ENCODE peak calls at places on chromosome 6, in six cellular contexts. R is sigmoid colon; L is uterus; V is ovary; U is CD8-positive, alpha-beta memory T cell; T is OCI-LY7. Q is an unnamed sample. For H3K9me3 and H3K4me1, the result is how much of the 10 kb centered on the place peaks cover.

GRCh38 chr6:45677381-45677992 is 299.8 kb upstream of the SUPT3H start:
- DNase-seq in U (no peak), T (peak), R (no peak), V (no peak), L (no peak), Q (no peak)

GRCh38 chr6:146153040-146153758 is 124.3 kb downstream of the GRM1 start:
- DNase-seq in L (no peak), V (no peak), T (no peak), R (no peak), U (no peak), Q (no peak)

GRCh38 chr6:156107514-156108150 is 652.0 kb upstream of the NOX3 start:
- DNase-seq in T (no peak), V (no peak), R (no peak), U (no peak), L (no peak), Q (no peak)

GRCh38 chr6:46011241-46012085 is 4.2 kb downstream of the CLIC5 start:
- DNase-seq in V (no peak), T (no peak), U (peak), L (no peak), R (no peak), Q (no peak)

GRCh38 chr6:131258010-131258652 is 122.9 kb downstream of the AKAP7 start:
- DNase-seq in T (no peak), V (no peak), R (no peak), L (no peak), U (no peak), Q (no peak)

GRCh38 chr6:88166901-88167624 is 916 bp upstream of the CNR1 start:
- DNase-seq in T (peak), V (no peak), L (no peak), U (no peak), R (peak), Q (no peak)

GRCh38 chr6:66849843-66850242 is 1142.8 kb upstream of the EYS start:
- DNase-seq in L (no peak), U (no peak), R (no peak), V (no peak), T (no peak), Q (no peak)

GRCh38 chr6:34664270-34664971 is 32.1 kb downstream of the ILRUN start:
- DNase-seq in L (no peak), U (no peak), V (no peak), R (no peak), T (no peak), Q (no peak)

GRCh38 chr6:75101896-75102680 is 103.8 kb downstream of the COL12A1 start:
- DNase-seq in V (no peak), U (no peak), L (no peak), T (no peak), R (no peak), Q (no peak)

GRCh38 chr6:157763129-157763893 is 59.7 kb upstream of the SNX9 start:
- DNase-seq in R (peak), L (peak), U (no peak), T (no peak), V (peak), Q (no peak)

GRCh38 chr6:26351544-26351953 is 13.4 kb upstream of the BTN3A2 start:
- DNase-seq in T (no peak), U (no peak), R (no peak), L (no peak), V (no peak), Q (no peak)

GRCh38 chr6:106830930-106831329 is 143.6 kb downstream of the CD24 start:
- DNase-seq in L (no peak), R (no peak), V (no peak), T (no peak), U (no peak), Q (no peak)

GRCh38 chr6:97626586-97627441 is 343.8 kb upstream of the MMS22L start:
- DNase-seq in L (no peak), T (peak), R (no peak), U (no peak), V (no peak), Q (no peak)

GRCh38 chr6:25369450-25370086 is 90.4 kb downstream of the CARMIL1 start:
- DNase-seq in U (no peak), L (no peak), T (peak), R (no peak), V (no peak), Q (peak)

GRCh38 chr6:168968228-168968627 is 285.4 kb downstream of the THBS2 start:
- DNase-seq in R (peak), V (peak), U (peak), T (peak), L (peak), Q (peak)

GRCh38 chr6:117907600-117908245 is 659 bp downstream of the SLC35F1 start:
- DNase-seq in T (no peak), L (no peak), U (no peak), R (no peak), V (no peak), Q (no peak)

DNA sequence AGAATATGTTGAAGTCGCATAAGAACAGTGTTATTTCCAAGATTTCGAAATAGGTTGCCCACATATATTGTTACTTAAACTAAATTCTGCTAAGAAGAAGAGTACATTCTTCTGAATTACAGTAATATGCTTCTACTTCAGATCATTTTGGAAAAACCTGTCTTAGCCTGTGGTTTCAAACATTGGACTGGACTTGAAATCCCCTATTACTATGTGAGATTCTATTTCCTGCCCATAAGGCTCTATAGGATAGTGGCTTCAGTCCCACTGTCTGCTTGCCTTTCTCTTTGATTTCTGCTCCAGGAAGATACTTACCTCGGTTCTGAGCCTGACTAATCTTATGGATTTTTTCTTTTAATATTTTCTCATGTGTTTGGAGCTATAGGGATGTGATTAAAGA is 137.1 kb downstream of the B3GAT2 start:
- DNase-seq in L (no peak), T (no peak), V (no peak), U (no peak), R (no peak), Q (no peak)
- H3K9me3 ChIP-seq in L (under half), T (under half), V (under half), U (under half), R (under half), Q (under half)

GRCh38 chr6:123625697-123626096 is 11.1 kb downstream of the TRDN start:
- DNase-seq in V (no peak), R (no peak), L (no peak), U (no peak), T (no peak), Q (no peak)
- H3K4me3 ChIP-seq in V (no peak), R (no peak), L (no peak), U (no peak), T (no peak), Q (no peak)

GRCh38 chr6:14412026-14412425 is 294.5 kb downstream of the CD83 start:
- DNase-seq in V (no peak), U (no peak), L (no peak), T (no peak), R (no peak), Q (no peak)
- H3K4me1 ChIP-seq in V (under half), U (under half), L (under half), T (under half), R (under half), Q (under half)

GRCh38 chr6:21883929-21884328 is 290.4 kb downstream of the SOX4 start:
- DNase-seq in R (no peak), T (no peak), L (no peak), U (no peak), V (no peak), Q (no peak)
- H3K9me3 ChIP-seq in R (under half), T (under half), L (under half), U (under half), V (under half), Q (under half)

GRCh38 chr6:12483712-12484111 is 193.6 kb downstream of the EDN1 start:
- DNase-seq in R (no peak), V (no peak), L (no peak), T (peak), U (no peak), Q (no peak)
- H3K4me3 ChIP-seq in R (no peak), V (no peak), L (no peak), T (no peak), U (no peak), Q (no peak)

DNA sequence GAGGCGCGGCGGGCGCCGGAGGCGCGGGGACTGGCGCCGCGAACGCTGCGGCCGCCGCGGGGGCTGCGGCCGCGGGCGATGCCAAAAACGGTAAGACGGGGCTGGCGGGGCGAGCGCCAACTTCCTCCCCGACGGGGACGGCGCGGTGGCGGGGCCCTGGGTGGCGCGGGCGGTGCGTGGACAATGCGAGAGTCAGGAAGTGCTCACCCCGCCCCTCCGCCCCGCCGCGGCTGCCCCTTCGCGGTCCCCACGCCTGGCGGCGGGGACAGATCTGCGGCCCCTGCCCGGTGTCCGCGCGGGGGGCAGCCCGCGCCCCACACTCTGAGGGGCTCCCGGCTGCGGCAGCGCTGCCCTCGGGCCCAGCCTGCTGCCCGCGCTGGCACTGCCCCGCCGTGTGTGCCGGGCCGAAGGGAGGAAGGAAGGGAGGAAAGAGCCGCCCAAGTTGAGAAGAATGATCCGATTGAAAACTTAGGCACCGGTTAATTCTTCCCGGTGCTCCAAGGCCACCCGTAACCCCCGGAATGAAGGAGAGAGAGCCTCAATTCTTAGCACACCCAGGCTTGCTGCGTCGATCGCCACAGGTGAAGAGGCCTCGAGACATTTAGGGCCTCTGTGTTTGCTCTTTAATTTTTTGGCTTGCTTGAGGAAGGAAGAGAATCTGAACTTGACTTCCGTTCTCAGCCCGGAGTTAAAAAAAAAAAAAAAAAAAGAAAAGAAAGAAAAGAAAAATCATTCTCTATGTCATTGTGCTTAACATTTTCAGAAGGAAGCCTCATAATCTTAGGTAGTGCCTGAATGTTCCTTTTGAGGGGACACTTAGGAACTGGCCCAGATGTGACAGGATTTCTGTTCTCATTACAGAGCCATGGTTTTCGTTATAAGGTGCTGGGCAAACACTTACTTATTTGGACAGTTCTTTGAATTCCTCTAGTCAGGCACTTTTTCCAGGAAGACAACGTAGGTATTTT is 982 bp downstream of the HECA start:
- DNase-seq in L (peak), V (peak), R (peak), T (peak), U (peak), Q (peak)
- H3K4me1 ChIP-seq in L (under half), V (under half), R (under half), T (under half), U (half or more), Q (under half)

GRCh38 chr6:123171341-123171740 is 175.3 kb downstream of the CLVS2 start:
- DNase-seq in V (no peak), R (no peak), L (no peak), T (no peak), U (no peak), Q (no peak)
- H3K9me3 ChIP-seq in V (under half), R (under half), L (under half), T (under half), U (under half), Q (under half)

GRCh38 chr6:71887744-71888115 is 1.4 kb downstream of the RIMS1 start:
- DNase-seq in L (no peak), V (no peak), U (no peak), R (no peak), T (no peak), Q (no peak)
- H3K4me3 ChIP-seq in L (no peak), V (no peak), U (no peak), R (no peak), T (no peak), Q (no peak)